ENCODE peak calls at places on chromosome 14, in eight cellular contexts. O is lung; U is endodermal cell; M is CD8-positive, alpha-beta memory T cell; X is MM.1S; L is adrenal gland; A is adipocyte; Q is small intestine. N is an unnamed sample. For H3K4me1, the result is how much of the 10 kb centered on the place peaks cover.

GRCh38 chr14:43014338-43014737 is 1407.7 kb downstream of the LRFN5 start:
- DNase-seq in M (no peak), U (no peak), Q (no peak), X (no peak), L (no peak), O (no peak), A (no peak), N (no peak)

GRCh38 chr14:91606851-91607250 is 96.7 kb upstream of the PPP4R3A start:
- DNase-seq in Q (no peak), U (no peak), L (no peak), O (no peak), X (no peak), A (peak), M (no peak), N (no peak)

GRCh38 chr14:28375295-28375694 is 391.3 kb upstream of the FOXG1 start:
- DNase-seq in U (peak), A (peak), M (no peak), X (peak), L (no peak), O (no peak), Q (no peak), N (no peak)

GRCh38 chr14:59190372-59190771 is 1.9 kb downstream of the DAAM1 start:
- DNase-seq in O (no peak), L (peak), Q (no peak), X (no peak), M (no peak), U (peak), A (peak), N (no peak)

GRCh38 chr14:55926007-55926406 is 192.2 kb upstream of the PELI2 start:
- DNase-seq in M (no peak), A (no peak), Q (no peak), U (no peak), L (peak), X (no peak), O (no peak), N (no peak)

GRCh38 chr14:56219666-56220413 is 101.6 kb downstream of the PELI2 start:
- DNase-seq in L (peak), U (no peak), A (no peak), X (no peak), O (no peak), Q (no peak), M (no peak), N (no peak)

GRCh38 chr14:100317897-100318808 is 5.0 kb upstream of the SLC25A47 start:
- DNase-seq in A (peak), X (peak), L (peak), M (peak), Q (peak), O (peak), U (peak), N (peak)

GRCh38 chr14:100296106-100296651 is 10.1 kb downstream of the SLC25A29 start:
- DNase-seq in L (no peak), Q (no peak), X (no peak), M (no peak), A (no peak), U (no peak), O (no peak), N (peak)

GRCh38 chr14:72607386-72608125 is 286.3 kb downstream of the DPF3 start:
- DNase-seq in L (peak), O (no peak), X (no peak), Q (no peak), U (peak), M (no peak), A (peak), N (no peak)

GRCh38 chr14:95440951-95441350 is 75.5 kb downstream of the SYNE3 start:
- DNase-seq in A (peak), O (no peak), L (no peak), M (no peak), Q (no peak), X (no peak), U (peak), N (no peak)

GRCh38 chr14:68141531-68142088 is 322.0 kb downstream of the RAD51B start:
- DNase-seq in Q (peak), M (no peak), A (peak), O (no peak), L (no peak), U (no peak), X (no peak), N (no peak)
- H3K4me1 ChIP-seq in Q (under half), M (under half), A (half or more), O (under half), L (under half), U (under half), X (under half), N (under half)

DNA sequence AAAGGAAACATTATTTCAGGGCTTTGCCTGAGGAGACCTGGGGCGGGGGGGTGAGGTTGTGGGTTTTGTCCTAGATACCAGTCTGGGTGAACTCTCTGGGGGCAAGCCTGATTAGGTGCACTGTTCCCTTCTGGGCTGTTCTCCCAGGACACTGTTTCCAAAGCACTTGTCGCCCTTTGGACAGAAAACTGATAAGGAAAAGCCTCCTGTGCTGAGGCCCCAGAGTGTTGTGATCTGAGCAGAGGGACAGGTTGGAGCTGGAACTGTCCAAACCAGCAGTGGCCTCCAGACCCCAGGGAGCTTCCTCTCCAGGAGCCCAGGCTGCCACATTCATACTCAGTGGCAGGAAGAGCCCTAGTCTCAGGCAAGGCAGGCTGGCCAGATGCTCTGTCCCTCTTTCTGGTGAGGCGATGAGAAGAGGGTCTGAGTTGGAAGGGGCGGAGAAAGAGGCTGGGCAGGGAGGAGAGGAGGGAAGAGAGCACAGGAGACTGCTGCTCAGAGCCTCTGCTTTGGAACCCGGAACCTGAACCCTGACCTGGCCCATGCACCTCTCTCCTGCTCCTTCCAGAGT is 1.9 kb downstream of the GALNT16 start:
- DNase-seq in Q (peak), U (peak), M (no peak), L (no peak), X (no peak), A (no peak), O (no peak), N (no peak)
- H3K4me3 ChIP-seq in Q (peak), U (peak), M (no peak), L (no peak), X (no peak), A (no peak), O (no peak), N (no peak)

GRCh38 chr14:22526744-22527143 is 62.3 kb downstream of the DAD1 start:
- DNase-seq in X (no peak), A (no peak), Q (no peak), U (no peak), M (no peak), L (no peak), O (no peak), N (no peak)
- H3K4me1 ChIP-seq in X (under half), A (under half), Q (under half), U (under half), M (half or more), L (under half), O (under half), N (under half)

GRCh38 chr14:64503434-64504309 is at the start of gene ZBTB25:
- DNase-seq in O (peak), X (peak), L (peak), Q (peak), A (peak), U (peak), M (peak), N (peak)

GRCh38 chr14:64502476-64503183 is 1.0 kb downstream of the ZBTB25 start:
- DNase-seq in U (peak), O (no peak), L (peak), X (peak), A (peak), M (peak), Q (peak), N (no peak)

GRCh38 chr14:64503184-64503433 is 529 bp downstream of the ZBTB25 start:
- DNase-seq in L (no peak), X (no peak), Q (no peak), A (no peak), U (no peak), M (no peak), O (no peak), N (no peak)

GRCh38 chr14:64500088-64500487 is 3.5 kb downstream of the ZBTB25 start:
- DNase-seq in U (no peak), X (no peak), O (no peak), L (no peak), A (peak), M (no peak), Q (no peak), N (no peak)

DNA sequence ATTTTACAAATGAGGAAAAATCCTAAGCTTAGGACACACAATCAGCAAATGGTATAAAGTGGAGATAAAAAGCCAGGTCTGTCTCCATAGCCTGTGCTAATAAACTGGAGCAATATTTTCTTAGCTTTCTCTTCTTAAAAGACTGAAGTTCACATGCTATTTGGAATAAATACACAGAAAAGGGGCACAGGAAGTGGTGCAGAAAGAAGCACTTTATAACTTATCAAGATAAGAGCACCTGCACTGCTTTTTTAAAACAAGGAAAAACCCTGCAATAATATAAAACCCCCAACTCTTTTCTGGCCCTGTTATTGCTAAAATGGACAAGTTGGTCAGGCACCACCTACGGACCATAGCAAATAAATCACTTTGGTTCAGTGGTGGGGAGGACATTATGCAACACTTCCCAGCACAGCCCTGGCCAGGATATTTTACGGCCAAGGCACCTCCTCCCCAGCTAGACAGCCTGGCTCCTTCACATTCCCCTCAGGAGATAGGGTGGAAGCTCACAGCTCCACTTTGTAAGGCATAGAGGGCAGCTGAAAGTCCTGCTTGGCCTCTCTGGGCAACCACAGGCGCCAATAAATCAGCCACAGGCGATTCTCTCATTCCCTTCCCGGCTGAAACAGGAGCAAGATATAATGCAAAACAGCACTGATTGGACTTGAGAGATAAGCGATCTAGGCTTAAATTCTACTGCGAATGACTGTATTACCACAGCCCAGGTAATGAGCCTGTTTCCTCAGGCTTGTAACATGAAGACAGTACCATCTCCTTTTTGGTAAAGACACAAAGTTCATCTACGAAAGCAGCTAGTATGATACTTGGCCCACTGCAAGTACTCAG is 2.1 kb downstream of the ZBTB25 start:
- DNase-seq in X (no peak), L (peak), O (peak), A (peak), M (peak), Q (peak), U (no peak), N (peak)
- H3K4me3 ChIP-seq in X (peak), L (no peak), O (no peak), A (peak), M (peak), Q (peak), U (peak), N (peak)

DNA sequence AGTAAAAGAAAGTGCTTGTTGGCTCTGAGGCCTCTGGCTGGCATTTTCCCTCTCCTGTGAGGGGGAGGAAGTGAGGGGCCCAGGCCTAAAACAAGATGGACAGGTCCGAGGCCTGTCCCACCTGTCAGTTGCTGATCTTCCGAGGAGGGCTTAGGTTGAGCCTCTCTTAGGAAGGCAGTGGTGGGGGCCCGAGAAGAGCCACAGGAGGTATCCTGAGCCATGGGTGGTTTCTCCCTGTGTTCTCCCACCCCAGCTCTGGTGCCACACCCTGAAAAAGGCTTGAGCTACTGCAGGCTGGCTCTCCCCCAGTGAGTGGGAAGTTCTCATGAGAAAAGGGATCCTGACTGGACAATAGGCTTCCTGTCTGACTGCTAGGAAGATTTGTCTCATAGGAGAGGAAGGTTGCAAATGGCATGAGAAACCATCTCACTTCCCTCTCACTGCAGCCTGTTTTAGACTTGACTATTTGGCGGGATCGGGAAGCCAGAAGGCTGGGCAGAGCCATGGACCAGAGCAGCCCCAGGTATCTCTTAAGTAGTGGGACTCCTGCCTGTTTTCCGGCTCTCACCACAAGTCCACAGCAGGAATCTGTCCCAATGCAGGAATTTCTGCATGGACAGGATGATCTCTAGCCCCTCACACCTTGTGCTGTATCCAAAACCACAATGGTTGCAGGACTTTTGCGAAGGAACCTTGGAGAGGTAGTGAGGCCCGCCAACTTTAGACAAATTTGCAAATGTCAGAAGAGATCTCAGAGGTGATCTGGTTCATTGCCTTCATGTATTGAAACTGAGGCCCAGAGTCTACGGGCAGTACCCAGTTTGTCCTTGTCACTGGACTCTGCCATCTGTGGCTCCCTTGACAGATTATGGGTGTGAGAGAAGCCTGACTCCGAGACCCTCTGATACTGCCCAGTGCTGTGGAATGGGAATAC is 71.9 kb upstream of the SRSF5 start:
- DNase-seq in M (no peak), A (no peak), Q (peak), X (no peak), U (peak), O (no peak), L (peak), N (no peak)
- H3K4me1 ChIP-seq in M (under half), A (under half), Q (under half), X (under half), U (under half), O (under half), L (half or more), N (under half)

N was measured in ovary.